ENCODE peak calls at places on chromosomes 2 and 18, in six cellular contexts. R is right cardiac atrium, A is upper lobe of right lung, J is neural progenitor cell, V is tibial nerve, T is psoas muscle. S is an unnamed sample.

GRCh38 chr18:44627245-44627644 is 53.4 kb upstream of the SETBP1 start:
- DNase-seq in R (no peak), A (no peak), J (no peak), V (no peak), T (no peak), S (no peak)

GRCh38 chr2:240794178-240794721 is 25.8 kb downstream of the KIF1A start:
- DNase-seq in R (no peak), A (peak), J (no peak), V (no peak), T (peak), S (no peak)

GRCh38 chr2:101387151-101387807 is at the start of gene CREG2:
- DNase-seq in R (peak), A (peak), J (peak), V (no peak), T (peak), S (peak)

GRCh38 chr18:25076980-25077780 is 274.8 kb downstream of the ZNF521 start:
- DNase-seq in R (no peak), A (no peak), J (peak), V (no peak), T (no peak), S (peak)

GRCh38 chr2:73877071-73877802 is 15.6 kb upstream of the ACTG2 start:
- DNase-seq in R (no peak), A (no peak), J (no peak), V (no peak), T (no peak), S (no peak)

GRCh38 chr2:185137700-185138099 is 539.4 kb downstream of the ZNF804A start:
- DNase-seq in R (no peak), A (no peak), J (no peak), V (no peak), T (no peak), S (no peak)

GRCh38 chr2:47064076-47064475 is 91.0 kb downstream of the STPG4 start:
- DNase-seq in R (no peak), A (no peak), J (no peak), V (no peak), T (no peak), S (no peak)

GRCh38 chr18:37524546-37525301 is 40.9 kb downstream of the CELF4 start:
- DNase-seq in R (no peak), A (no peak), J (peak), V (no peak), T (no peak), S (no peak)

GRCh38 chr2:236195726-236196125 is 27.5 kb upstream of the GBX2 start:
- DNase-seq in R (no peak), A (no peak), J (no peak), V (no peak), T (no peak), S (no peak)

DNA sequence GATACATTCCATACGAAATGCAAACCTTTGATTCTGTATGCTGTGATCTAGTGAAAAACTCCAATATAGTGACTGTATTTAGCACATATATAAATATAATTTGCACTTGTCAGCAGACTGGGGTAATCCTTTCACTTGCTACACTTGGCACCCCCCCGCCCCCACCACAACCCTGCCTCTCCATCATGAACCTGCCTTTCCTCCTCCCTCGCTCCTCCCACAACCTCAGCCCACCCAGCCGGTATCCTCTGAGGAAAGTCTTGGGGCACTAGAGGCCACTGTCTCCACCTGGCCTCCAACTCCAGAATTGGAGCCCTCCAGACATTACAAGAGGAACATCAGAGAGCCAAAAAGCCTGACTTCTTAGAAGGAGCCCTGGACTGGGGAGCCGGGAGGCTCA is 196.3 kb downstream of the LOXHD1 start:
- DNase-seq in R (no peak), A (no peak), J (no peak), V (no peak), T (no peak), S (no peak)
- H3K27ac ChIP-seq in R (no peak), A (no peak), J (no peak), V (no peak), T (no peak), S (no peak)

GRCh38 chr2:230155359-230155758 is 64.4 kb downstream of the SP110 start:
- DNase-seq in R (no peak), A (no peak), J (no peak), V (no peak), T (no peak), S (no peak)

GRCh38 chr2:230157300-230157699 is 62.5 kb downstream of the SP110 start:
- DNase-seq in R (no peak), A (no peak), J (no peak), V (no peak), T (no peak), S (no peak)

GRCh38 chr2:230158468-230158867 is 61.3 kb downstream of the SP110 start:
- DNase-seq in R (no peak), A (no peak), J (no peak), V (no peak), T (no peak), S (no peak)

GRCh38 chr2:230153390-230153976 is 66.3 kb downstream of the SP110 start:
- DNase-seq in R (no peak), A (no peak), J (peak), V (no peak), T (no peak), S (no peak)

DNA sequence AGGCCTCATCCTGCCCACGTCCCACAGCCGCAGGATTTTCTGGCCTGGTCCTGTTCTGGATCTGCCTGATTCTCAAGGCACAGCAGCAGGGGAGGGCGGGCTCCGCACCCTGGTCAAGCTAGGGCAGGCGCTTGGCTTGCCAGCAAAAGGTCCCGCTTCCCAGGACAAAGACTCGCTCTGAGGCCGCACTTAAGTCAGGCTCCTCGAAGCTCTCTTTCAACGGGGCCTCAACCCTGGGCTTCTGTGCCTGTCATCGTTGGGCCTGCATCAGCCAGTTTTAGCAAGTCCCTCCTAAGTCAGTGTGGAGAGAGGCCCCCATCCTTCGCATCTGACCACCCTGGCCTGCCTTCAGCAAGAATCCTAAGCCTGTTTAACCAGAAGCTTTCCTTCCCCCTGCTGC is 63.0 kb downstream of the SP110 start:
- DNase-seq in R (no peak), A (no peak), J (peak), V (no peak), T (no peak), S (no peak)
- H3K27ac ChIP-seq in R (no peak), A (no peak), J (no peak), V (no peak), T (no peak), S (no peak)

DNA sequence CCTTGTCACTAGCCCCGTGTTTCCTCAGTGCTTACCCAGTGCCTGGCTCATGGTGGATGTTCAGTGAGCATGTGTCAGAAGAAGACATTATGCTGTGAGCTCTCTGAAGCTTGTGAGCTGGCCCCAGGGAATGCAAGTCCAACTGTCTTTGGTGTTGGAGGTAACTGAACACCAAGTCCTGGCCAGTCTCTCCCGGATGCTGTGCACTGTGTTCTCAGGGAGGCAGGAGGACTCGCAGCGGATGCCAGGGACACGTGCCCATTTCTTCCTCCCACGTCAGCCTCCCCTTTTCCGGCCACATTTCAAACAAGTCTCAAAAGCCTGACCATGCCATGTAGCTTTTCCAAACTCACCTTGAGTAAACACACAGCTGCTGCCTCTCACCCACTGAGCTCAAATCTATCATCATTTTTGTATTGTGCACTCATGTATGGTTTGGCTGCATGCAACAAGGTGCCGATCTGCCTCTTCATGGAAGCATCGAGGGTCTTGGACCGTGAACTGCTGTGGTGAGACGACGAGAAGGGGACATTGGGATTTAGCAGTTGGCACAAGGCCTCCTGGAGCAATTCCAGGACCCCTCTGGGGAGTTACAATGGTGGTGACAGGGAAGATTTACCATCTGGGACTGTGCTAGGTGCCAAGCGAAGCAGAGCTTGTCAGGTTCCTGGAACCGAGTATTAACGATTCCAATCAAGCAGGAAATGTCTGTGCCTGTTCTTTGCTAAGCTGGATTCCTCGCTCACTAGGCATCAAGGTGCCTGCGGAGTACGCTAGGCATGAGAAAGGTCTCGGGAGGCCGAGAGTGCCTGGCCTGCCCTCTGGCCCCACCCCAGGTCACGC is 44.4 kb upstream of the MGAT4A start:
- DNase-seq in R (no peak), A (no peak), J (no peak), V (no peak), T (no peak), S (no peak)
- H3K27ac ChIP-seq in R (no peak), A (peak), J (no peak), V (no peak), T (no peak), S (no peak)

DNA sequence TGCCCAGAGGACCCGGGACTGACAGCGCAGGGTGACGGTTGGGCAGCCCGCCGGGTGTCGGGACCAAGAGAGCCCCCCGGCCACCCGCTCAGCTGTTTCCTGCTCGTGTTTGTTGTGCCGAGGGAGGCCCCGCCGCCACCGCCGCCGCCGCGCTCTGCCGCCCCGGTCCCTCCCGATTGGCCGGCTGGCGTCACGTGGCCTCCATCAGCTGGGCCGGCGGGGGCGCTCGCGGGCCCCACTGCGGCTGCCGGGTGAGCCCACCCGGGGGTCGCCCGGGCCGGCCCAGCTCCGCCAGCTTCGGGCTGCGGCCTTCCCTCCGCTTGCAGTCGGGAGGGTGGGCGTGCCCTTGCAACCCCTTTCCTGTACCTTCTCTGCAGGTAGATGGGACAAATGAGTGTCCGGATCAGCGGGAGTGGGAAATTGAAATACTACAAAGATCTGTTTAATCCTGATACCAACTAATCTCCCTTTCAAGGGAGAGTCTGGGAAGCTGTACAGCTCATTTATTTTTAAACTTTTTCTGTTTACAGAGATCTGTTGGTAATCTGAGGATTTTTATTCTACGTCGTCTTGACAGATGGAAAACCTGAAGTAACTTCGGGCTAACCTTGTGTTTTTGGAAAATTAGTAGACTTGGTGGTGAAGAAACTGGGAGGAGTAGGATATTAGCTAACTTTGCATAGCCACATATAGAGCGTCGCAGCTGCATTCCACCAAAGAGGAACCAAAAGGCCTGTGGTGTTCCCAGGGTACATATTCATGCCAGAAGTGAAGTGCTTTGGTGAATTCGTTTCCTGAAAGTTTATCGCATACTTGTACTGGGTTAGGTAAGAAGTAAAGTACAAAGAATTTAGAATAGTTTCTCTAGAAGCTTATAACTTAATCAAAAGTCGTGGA is 1.2 kb downstream of the YPEL5 start:
- DNase-seq in R (peak), A (peak), J (peak), V (peak), T (peak), S (peak)
- H3K27ac ChIP-seq in R (peak), A (peak), J (peak), V (peak), T (peak), S (peak)

GRCh38 chr2:111884592-111884964 is 585 bp upstream of the ANAPC1 start:
- DNase-seq in R (no peak), A (no peak), J (no peak), V (no peak), T (no peak), S (no peak)
- H3K27ac ChIP-seq in R (peak), A (peak), J (peak), V (peak), T (peak), S (peak)

DNA sequence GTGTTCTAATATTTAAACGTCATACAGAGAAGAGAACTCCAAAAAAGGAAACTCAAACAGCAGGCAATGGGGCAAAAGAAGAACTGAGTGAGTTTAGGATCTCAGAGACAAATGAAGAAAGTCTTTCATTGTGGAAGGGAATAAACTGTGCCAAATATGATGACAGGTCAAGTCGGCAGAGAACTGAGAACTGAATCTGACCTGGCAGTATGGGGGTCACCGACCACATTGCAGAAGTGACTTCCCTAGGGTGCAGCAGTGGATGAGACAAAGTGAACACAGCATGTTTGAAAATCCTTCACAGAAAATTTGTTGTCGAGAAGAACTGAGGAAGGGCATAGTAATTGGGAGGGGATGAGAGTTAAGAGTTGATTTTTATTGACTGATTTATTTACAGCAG is 55.8 kb downstream of the TTC21B start:
- DNase-seq in R (no peak), A (no peak), J (no peak), V (no peak), T (no peak), S (no peak)
- H3K27ac ChIP-seq in R (no peak), A (no peak), J (no peak), V (no peak), T (no peak), S (no peak)

GRCh38 chr18:59055345-59056032 is 84.2 kb upstream of the SEC11C start:
- DNase-seq in R (no peak), A (no peak), J (peak), V (no peak), T (no peak), S (no peak)

GRCh38 chr18:59057493-59057795 is 82.2 kb upstream of the SEC11C start:
- DNase-seq in R (no peak), A (no peak), J (no peak), V (no peak), T (no peak), S (no peak)

GRCh38 chr18:59054892-59055291 is 84.8 kb upstream of the SEC11C start:
- DNase-seq in R (no peak), A (no peak), J (no peak), V (no peak), T (no peak), S (no peak)

GRCh38 chr18:59057969-59058368 is 81.7 kb upstream of the SEC11C start:
- DNase-seq in R (no peak), A (no peak), J (no peak), V (no peak), T (no peak), S (no peak)

DNA sequence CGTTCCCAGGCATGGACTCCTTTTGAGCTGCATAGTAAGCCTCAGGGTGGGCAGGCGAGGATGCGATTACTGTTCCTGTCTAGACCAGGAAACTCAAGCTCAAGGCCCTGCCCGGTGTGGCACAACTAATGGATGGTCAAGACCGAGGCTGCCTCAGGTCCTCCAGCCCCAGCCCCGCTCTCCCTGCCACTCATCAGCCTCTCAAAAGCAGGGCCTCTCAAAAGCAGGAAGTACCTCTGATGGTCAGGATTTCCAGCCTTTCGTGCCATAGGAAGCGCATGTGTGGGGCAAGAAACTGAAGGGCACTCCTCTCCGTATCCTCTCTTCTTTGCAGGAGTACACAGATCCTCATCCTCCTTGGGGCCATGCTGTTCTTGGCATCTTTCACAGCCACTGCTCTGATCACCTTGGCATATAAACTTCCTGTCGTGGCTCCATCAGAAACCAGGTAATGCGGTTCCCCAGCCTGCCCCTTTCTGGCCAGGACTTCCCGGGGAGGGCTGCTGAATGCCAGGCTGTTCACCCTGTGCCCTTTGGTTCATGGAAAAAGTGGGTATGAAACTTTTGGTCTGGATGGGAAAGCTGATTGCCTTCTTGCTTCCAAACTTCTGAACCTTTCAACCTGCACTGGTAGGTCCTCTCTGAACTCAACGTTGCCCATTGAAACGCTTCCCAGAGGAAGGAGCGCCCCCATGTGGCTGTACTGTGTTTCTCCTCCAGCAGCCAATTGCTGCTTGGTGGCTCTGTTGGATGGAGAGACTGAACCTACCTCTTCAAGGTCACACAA is 82.8 kb upstream of the SEC11C start:
- DNase-seq in R (peak), A (peak), J (peak), V (peak), T (peak), S (peak)
- H3K27ac ChIP-seq in R (no peak), A (no peak), J (no peak), V (no peak), T (no peak), S (no peak)

S was measured in neuronal stem cell.